ENCODE peak calls at places on chromosomes 2 and 18, in eight cellular contexts. A, U, I, C, G, N, S and J are unnamed samples.

GRCh38 chr2:205969584-205969983 is 116.4 kb downstream of the INO80D start:
- DNase-seq in A (no peak), U (no peak), I (no peak), C (no peak), G (no peak), N (no peak), S (no peak), J (no peak)

GRCh38 chr18:32549248-32549842 is 78.7 kb upstream of the GAREM1 start:
- DNase-seq in A (peak; percentile 75), U (peak; percentile 50), I (peak; percentile 56), C (peak; percentile 23), G (peak; percentile 6), N (peak; percentile 87), S (no peak), J (peak; percentile 17)

GRCh38 chr18:28284132-28284531 is 107.2 kb upstream of the CDH2 start:
- DNase-seq in A (no peak), U (no peak), I (no peak), C (no peak), G (no peak), N (no peak), S (no peak), J (no peak)

GRCh38 chr2:233355916-233356315 is 1.6 kb downstream of the DGKD start:
- DNase-seq in A (no peak), U (no peak), I (no peak), C (no peak), G (no peak), N (no peak), S (no peak), J (no peak)

GRCh38 chr2:240645346-240646060 is 20.2 kb downstream of the GPR35 start:
- DNase-seq in A (no peak), U (no peak), I (peak; percentile 43), C (no peak), G (no peak), N (no peak), S (peak; percentile 21), J (no peak)

GRCh38 chr2:98839292-98839691 is 96.7 kb downstream of the CRACDL start:
- DNase-seq in A (no peak), U (no peak), I (no peak), C (no peak), G (no peak), N (no peak), S (no peak), J (no peak)

GRCh38 chr2:60495226-60495625 is 58.2 kb downstream of the BCL11A start:
- DNase-seq in A (peak; percentile 60), U (no peak), I (no peak), C (no peak), G (no peak), N (no peak), S (no peak), J (no peak)

GRCh38 chr2:6309415-6310185 is 556.1 kb downstream of the CMPK2 start:
- DNase-seq in A (no peak), U (no peak), I (no peak), C (no peak), G (no peak), N (no peak), S (no peak), J (no peak)

GRCh38 chr2:224173210-224173609 is 134.1 kb upstream of the SERPINE2 start:
- DNase-seq in A (no peak), U (no peak), I (no peak), C (no peak), G (no peak), N (no peak), S (no peak), J (no peak)

GRCh38 chr2:182048088-182048487 is 62.4 kb downstream of the PPP1R1C start:
- DNase-seq in A (no peak), U (no peak), I (no peak), C (no peak), G (no peak), N (no peak), S (no peak), J (no peak)

GRCh38 chr2:170567427-170567826 is 147.7 kb upstream of the SP5 start:
- DNase-seq in A (no peak), U (no peak), I (no peak), C (no peak), G (no peak), N (no peak), S (no peak), J (no peak)
- H3K4me1 ChIP-seq in A (no peaks in the 10 kb centered on the region), U (no peaks in the 10 kb centered on the region), I (no peaks in the 10 kb centered on the region), C (no peaks in the 10 kb centered on the region), G (no peaks in the 10 kb centered on the region), N (peaks cover 4% of the 10 kb centered on the region), S (no peaks in the 10 kb centered on the region), J (no peaks in the 10 kb centered on the region)

DNA sequence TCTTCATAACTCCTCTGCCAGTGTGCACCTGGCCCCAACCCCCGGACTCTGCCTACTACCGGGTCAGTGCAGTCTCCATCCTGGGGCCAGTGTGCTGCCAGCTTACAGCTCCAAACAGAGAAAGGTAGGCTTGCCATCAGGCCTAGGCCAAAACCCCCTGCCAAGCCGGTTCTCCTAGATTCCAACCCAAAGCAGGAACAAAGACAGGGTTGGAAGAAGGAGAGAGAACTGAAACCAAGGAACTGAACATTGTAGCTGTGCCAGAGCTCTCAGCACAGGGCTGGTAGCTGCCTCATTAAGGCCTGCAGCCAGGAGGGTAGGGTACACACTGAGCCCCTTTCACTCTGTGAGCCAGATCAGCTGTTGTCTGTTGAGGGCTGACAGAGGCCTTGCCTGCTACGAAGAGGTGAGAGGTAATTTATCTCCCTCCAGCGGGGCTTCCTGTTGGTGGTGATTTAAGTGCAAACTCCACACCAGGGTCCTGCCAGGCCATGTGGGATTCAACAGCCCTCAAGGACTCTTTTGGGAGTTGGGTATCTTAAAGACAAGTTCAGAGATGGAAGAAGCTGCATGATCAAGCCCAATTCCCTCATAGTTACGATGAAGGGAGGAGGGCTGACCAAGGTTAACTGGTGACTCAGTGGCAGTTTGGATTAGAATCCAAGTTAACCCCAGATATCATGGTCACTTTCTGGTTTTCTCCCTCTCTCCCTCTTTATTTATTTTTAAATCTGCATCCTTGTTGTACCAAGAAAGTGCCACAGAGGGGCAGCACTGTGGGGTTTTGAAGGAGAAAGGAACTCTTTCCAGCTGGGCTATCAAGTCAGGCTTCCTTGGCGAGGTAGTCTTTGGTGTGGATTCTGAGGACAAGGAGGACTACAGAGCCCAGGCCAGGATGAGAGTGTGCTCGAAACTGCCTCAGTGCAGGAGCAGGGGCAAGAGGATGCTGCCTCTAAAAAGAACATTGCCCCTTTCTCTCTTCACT is 48.1 kb downstream of the CYRIA start:
- DNase-seq in A (peak; percentile 47), U (no peak), I (no peak), C (no peak), G (no peak), N (peak; percentile 65), S (no peak), J (peak; percentile 87)
- TF ChIP-seq CTCF in A (peak; percentile 31), U (peak; percentile 53), I (no peak), C (peak; percentile 55), G (peak; percentile 20), N (peak; percentile 73), S (peak; percentile 63), J (no peak)

GRCh38 chr2:97765933-97766332 is 52.6 kb downstream of the ZAP70 start:
- DNase-seq in A (no peak), U (no peak), I (no peak), C (no peak), G (no peak), N (no peak), S (no peak), J (no peak)

GRCh38 chr2:97761192-97761591 is 47.8 kb downstream of the ZAP70 start:
- DNase-seq in A (no peak), U (no peak), I (peak; percentile 79), C (no peak), G (no peak), N (no peak), S (no peak), J (no peak)

GRCh38 chr2:97764559-97765263 is 51.3 kb downstream of the ZAP70 start:
- DNase-seq in A (no peak), U (no peak), I (no peak), C (no peak), G (no peak), N (no peak), S (no peak), J (no peak)

GRCh38 chr2:97760480-97761049 is 47.2 kb downstream of the ZAP70 start:
- DNase-seq in A (no peak), U (no peak), I (no peak), C (no peak), G (no peak), N (no peak), S (no peak), J (no peak)

DNA sequence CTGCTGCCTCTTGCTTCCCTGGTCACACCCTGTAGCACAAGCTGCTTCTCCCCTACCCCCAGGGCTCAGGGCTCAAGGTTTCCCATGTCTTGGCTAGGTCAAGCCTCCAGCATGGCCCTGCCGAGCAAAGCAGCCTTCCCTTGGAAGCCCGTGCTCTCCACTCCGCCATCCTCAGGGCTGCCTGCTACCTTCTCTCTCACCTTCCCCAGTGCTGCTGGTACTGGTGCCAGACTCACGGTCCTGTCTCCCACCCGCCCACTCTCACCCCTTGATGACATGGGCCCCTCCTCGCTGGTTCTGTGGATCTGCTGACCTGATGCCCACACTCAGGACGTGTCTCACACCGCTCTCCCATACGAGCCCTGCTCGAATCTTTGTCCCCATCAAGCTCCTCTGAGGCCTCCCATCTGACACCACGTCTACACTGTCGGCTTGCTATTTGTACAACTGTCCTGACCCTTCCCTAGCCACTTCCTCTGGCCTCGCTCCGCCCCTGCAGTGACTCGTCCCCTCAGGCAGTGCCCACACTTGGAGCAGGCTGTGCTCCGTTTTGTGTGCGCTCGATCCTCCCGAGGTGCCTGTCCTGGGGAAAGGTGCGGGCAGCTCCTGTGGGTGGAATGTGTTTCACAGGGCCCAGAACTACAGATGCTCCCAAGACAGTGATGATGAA is 49.9 kb downstream of the ZAP70 start:
- DNase-seq in A (no peak), U (no peak), I (no peak), C (no peak), G (no peak), N (no peak), S (no peak), J (no peak)
- H3K4me1 ChIP-seq in A (no peaks in the 10 kb centered on the region), U (peaks cover 8% of the 10 kb centered on the region), I (peaks cover 41% of the 10 kb centered on the region), C (peaks cover 5% of the 10 kb centered on the region), G (no peaks in the 10 kb centered on the region), N (no peaks in the 10 kb centered on the region), S (peaks cover 27% of the 10 kb centered on the region), J (no peaks in the 10 kb centered on the region)

GRCh38 chr2:13522917-13523821 is 806.4 kb downstream of the TRIB2 start:
- DNase-seq in A (peak; percentile 89), U (no peak), I (no peak), C (no peak), G (no peak), N (no peak), S (no peak), J (no peak)
- TF ChIP-seq CTCF in A (peak; percentile 52), U (no peak), I (no peak), C (peak; percentile 16), G (no peak), N (no peak), S (no peak), J (peak; percentile 6)

GRCh38 chr2:217903859-217904613 is 98.8 kb downstream of the TNS1 start:
- DNase-seq in A (peak; percentile 93), U (no peak), I (no peak), C (peak; percentile 76), G (no peak), N (no peak), S (peak; percentile 96), J (peak; percentile 65)
- H3K4me1 ChIP-seq in A (peaks cover 91% of the 10 kb centered on the region), U (peaks cover 7% of the 10 kb centered on the region), I (no peaks in the 10 kb centered on the region), C (peaks cover 93% of the 10 kb centered on the region), G (peaks cover 53% of the 10 kb centered on the region), N (peaks cover 6% of the 10 kb centered on the region), S (peaks cover 100% of the 10 kb centered on the region), J (peaks cover 17% of the 10 kb centered on the region)

DNA sequence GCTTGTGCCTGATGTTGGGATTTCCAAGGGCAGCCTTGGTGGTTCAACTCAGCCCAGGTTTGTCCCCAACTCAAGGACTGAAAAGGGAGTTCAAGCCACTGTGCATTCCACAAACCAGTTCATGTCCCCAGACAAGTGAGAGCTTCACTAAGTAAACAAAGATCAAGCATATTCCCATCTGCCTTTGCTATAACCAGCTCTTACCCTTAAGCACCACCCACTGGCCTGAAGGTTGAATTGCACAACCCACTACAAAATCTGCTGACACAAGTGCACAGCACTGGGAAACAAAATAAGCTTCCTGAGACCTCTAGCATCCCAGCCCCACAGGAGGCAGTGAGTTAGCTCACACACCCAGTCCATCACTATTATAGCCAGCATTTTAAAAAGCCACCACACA is 516.7 kb downstream of the NR4A2 start:
- DNase-seq in A (no peak), U (peak; percentile 23), I (no peak), C (no peak), G (no peak), N (peak; percentile 55), S (no peak), J (no peak)
- TF ChIP-seq CTCF in A (no peak), U (peak; percentile 61), I (no peak), C (no peak), G (no peak), N (peak; percentile 56), S (no peak), J (no peak)